ENCODE peak calls at places on chromosomes 2 and 18, in four cellular contexts. O, X, Q and Z are unnamed samples.

GRCh38 chr2:120710256-120710655 is 25.4 kb upstream of the GLI2 start:
- DNase-seq in O (no peak), X (no peak), Q (no peak), Z (no peak)

GRCh38 chr2:142594935-142595334 is 282.5 kb upstream of the KYNU start:
- DNase-seq in O (no peak), X (no peak), Q (no peak), Z (no peak)

GRCh38 chr2:9336534-9337354 is 86.6 kb downstream of the ITGB1BP1 start:
- DNase-seq in O (peak; percentile 66), X (no peak), Q (no peak), Z (no peak)

GRCh38 chr2:134934641-134935040 is 16.0 kb downstream of the CCNT2 start:
- DNase-seq in O (peak; percentile 3), X (no peak), Q (no peak), Z (peak; percentile 22)

GRCh38 chr2:18525236-18525635 is 35.2 kb downstream of the RDH14 start:
- DNase-seq in O (no peak), X (no peak), Q (no peak), Z (no peak)

GRCh38 chr18:47283476-47283875 is 32.0 kb upstream of the SKOR2 start:
- DNase-seq in O (no peak), X (no peak), Q (no peak), Z (no peak)

GRCh38 chr2:47334356-47335136 is 68.4 kb upstream of the MSH2 start:
- DNase-seq in O (no peak), X (no peak), Q (peak; percentile 8), Z (no peak)

GRCh38 chr2:169363570-169364150 is 1.3 kb upstream of the LRP2 start:
- DNase-seq in O (no peak), X (peak; percentile 40), Q (peak; percentile 12), Z (no peak)

GRCh38 chr2:121210691-121211090 is 74.3 kb downstream of the TFCP2L1 start:
- DNase-seq in O (no peak), X (no peak), Q (no peak), Z (no peak)

GRCh38 chr18:48728204-48728833 is 189.5 kb downstream of the CTIF start:
- DNase-seq in O (peak; percentile 100), X (no peak), Q (no peak), Z (peak; percentile 56)

GRCh38 chr2:19648583-19648982 is 253.2 kb downstream of the TTC32 start:
- DNase-seq in O (peak; percentile 87), X (no peak), Q (no peak), Z (peak; percentile 79)

GRCh38 chr2:102256281-102256680 is 55.1 kb upstream of the IL1RL1 start:
- DNase-seq in O (no peak), X (no peak), Q (no peak), Z (no peak)

GRCh38 chr2:196217116-196217515 is 45.7 kb upstream of the STK17B start:
- DNase-seq in O (no peak), X (no peak), Q (no peak), Z (no peak)

GRCh38 chr18:61605376-61606067 is 272.3 kb downstream of the CDH20 start:
- DNase-seq in O (no peak), X (no peak), Q (no peak), Z (no peak)

GRCh38 chr2:95381212-95382127 is 21.0 kb upstream of the FAHD2A start:
- DNase-seq in O (no peak), X (no peak), Q (no peak), Z (no peak)

GRCh38 chr18:9474103-9474982 is 970 bp upstream of the RALBP1 start:
- DNase-seq in O (peak; percentile 59), X (no peak), Q (peak; percentile 34), Z (no peak)

GRCh38 chr2:173217106-173217840 is 137.4 kb upstream of the CDCA7 start:
- DNase-seq in O (no peak), X (no peak), Q (no peak), Z (no peak)

GRCh38 chr2:96697476-96697875 is 42.4 kb downstream of the LMAN2L start:
- DNase-seq in O (no peak), X (no peak), Q (no peak), Z (no peak)

GRCh38 chr2:190847504-190848201 is 33.0 kb upstream of the GLS start:
- DNase-seq in O (no peak), X (no peak), Q (no peak), Z (peak; percentile 33)

GRCh38 chr2:158496986-158497385 is 40.2 kb downstream of the PKP4 start:
- DNase-seq in O (no peak), X (no peak), Q (no peak), Z (no peak)

GRCh38 chr2:157256621-157257020 is 884 bp upstream of the GALNT5 start:
- DNase-seq in O (no peak), X (no peak), Q (no peak), Z (no peak)

GRCh38 chr2:31268344-31268743 is 34.4 kb downstream of the EHD3 start:
- DNase-seq in O (no peak), X (no peak), Q (no peak), Z (no peak)

GRCh38 chr2:231388725-231389346 is 6.7 kb upstream of the B3GNT7 start:
- DNase-seq in O (no peak), X (no peak), Q (no peak), Z (no peak)

GRCh38 chr2:124269348-124269747 is 244.3 kb downstream of the CNTNAP5 start:
- DNase-seq in O (no peak), X (no peak), Q (no peak), Z (no peak)

GRCh38 chr2:65326276-65326675 is 98.6 kb downstream of the ACTR2 start:
- DNase-seq in O (no peak), X (no peak), Q (no peak), Z (no peak)

GRCh38 chr18:29154196-29154757 is 977.3 kb upstream of the CDH2 start:
- DNase-seq in O (no peak), X (no peak), Q (no peak), Z (no peak)

GRCh38 chr18:67010916-67011315 is 407.0 kb upstream of the CDH19 start:
- DNase-seq in O (no peak), X (no peak), Q (no peak), Z (peak; percentile 20)

GRCh38 chr2:226079677-226080076 is 680.2 kb downstream of the NYAP2 start:
- DNase-seq in O (peak; percentile 63), X (no peak), Q (no peak), Z (peak; percentile 82)

GRCh38 chr2:47422016-47422415 is 19.1 kb downstream of the MSH2 start:
- DNase-seq in O (no peak), X (no peak), Q (no peak), Z (no peak)

GRCh38 chr2:221415789-221416188 is 156.3 kb downstream of the EPHA4 start:
- DNase-seq in O (no peak), X (no peak), Q (no peak), Z (no peak)

GRCh38 chr2:1940660-1941059 is 196.3 kb upstream of the PXDN start:
- DNase-seq in O (no peak), X (no peak), Q (no peak), Z (no peak)

GRCh38 chr2:147224070-147224469 is 620.8 kb upstream of the ACVR2A start:
- DNase-seq in O (peak; percentile 2), X (no peak), Q (no peak), Z (peak; percentile 47)